ENCODE peak calls at places on chromosomes 4 and X, in four cellular contexts. L is tibial nerve, K is Karpas-422, D is tibial artery. S is an unnamed sample.

GRCh38 chrX:75784689-75785491 is at the start of gene MAGEE2:
- DNase-seq in L (no peak), K (no peak), D (no peak), S (no peak)

GRCh38 chr4:136664988-136665387 is 867.3 kb downstream of the PCDH18 start:
- DNase-seq in L (no peak), K (no peak), D (no peak), S (no peak)

GRCh38 chr4:114103908-114104307 is 124.5 kb upstream of the ARSJ start:
- DNase-seq in L (no peak), K (no peak), D (no peak), S (no peak)

GRCh38 chrX:74179499-74179898 is 124.5 kb upstream of the ZCCHC13 start:
- DNase-seq in L (no peak), K (no peak), D (no peak), S (no peak)

GRCh38 chr4:97720869-97721432 is 422.3 kb downstream of the STPG2 start:
- DNase-seq in L (no peak), K (no peak), D (no peak), S (no peak)

GRCh38 chr4:151675366-151676060 is 85.3 kb downstream of the GATB start:
- DNase-seq in L (no peak), K (no peak), D (no peak), S (no peak)

GRCh38 chrX:53281321-53281822 is at the start of gene IQSEC2:
- DNase-seq in L (peak; percentile 67), K (no peak), D (peak; percentile 80), S (no peak)

GRCh38 chrX:96776966-96777365 is 92.3 kb downstream of the DIAPH2 start:
- DNase-seq in L (no peak), K (no peak), D (no peak), S (no peak)

GRCh38 chr4:2051086-2051485 is 8.0 kb upstream of the NAT8L start:
- DNase-seq in L (no peak), K (no peak), D (peak; percentile 3), S (no peak)

GRCh38 chr4:25088342-25088952 is 57.7 kb upstream of the LGI2 start:
- DNase-seq in L (no peak), K (no peak), D (no peak), S (no peak)

GRCh38 chrX:17374619-17375360 is at the start of gene NHS:
- DNase-seq in L (peak; percentile 51), K (no peak), D (peak; percentile 63), S (no peak)

GRCh38 chr4:145840162-145840768 is 98.4 kb downstream of the ZNF827 start:
- DNase-seq in L (no peak), K (peak; percentile 93), D (no peak), S (no peak)

GRCh38 chr4:177187371-177187770 is 122.3 kb upstream of the NEIL3 start:
- DNase-seq in L (no peak), K (no peak), D (no peak), S (no peak)

GRCh38 chr4:38174811-38175210 is 214.6 kb downstream of the PTTG2 start:
- DNase-seq in L (no peak), K (no peak), D (peak; percentile 32), S (no peak)

GRCh38 chrX:9577555-9577954 is 112.7 kb downstream of the TBL1X start:
- DNase-seq in L (no peak), K (no peak), D (no peak), S (no peak)

GRCh38 chrX:100819837-100820666 is at the start of gene CSTF2:
- DNase-seq in L (peak; percentile 27), K (peak; percentile 94), D (peak; percentile 66), S (peak; percentile 58)

GRCh38 chr4:75916091-75916661 is 13.9 kb upstream of the PPEF2 start:
- DNase-seq in L (no peak), K (peak; percentile 50), D (no peak), S (peak; percentile 47)

GRCh38 chrX:7334253-7334935 is 186.4 kb upstream of the PUDP start:
- DNase-seq in L (no peak), K (no peak), D (no peak), S (no peak)

DNA sequence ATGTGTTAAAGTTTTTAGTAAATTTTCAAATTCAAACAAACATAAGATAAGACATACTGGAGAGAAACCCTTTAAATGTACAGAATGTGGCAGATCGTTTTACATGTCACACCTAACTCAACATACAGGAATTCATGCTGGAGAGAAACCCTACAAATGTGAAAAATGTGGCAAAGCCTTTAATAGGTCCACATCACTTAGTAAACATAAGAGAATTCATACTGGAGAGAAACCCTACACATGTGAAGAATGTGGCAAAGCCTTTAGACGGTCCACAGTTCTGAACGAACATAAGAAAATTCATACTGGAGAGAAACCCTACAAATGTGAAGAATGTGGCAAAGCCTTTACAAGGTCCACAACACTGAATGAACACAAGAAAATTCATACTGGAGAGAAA is 32.8 kb downstream of the ZNF595 start:
- DNase-seq in L (no peak), K (no peak), D (no peak), S (no peak)
- H3K9me3 ChIP-seq in L (peaks cover 10% of the 10 kb centered on the region), K (peaks cover 58% of the 10 kb centered on the region), D (peaks cover 99% of the 10 kb centered on the region), S (peaks cover 27% of the 10 kb centered on the region)

GRCh38 chrX:39302838-39303237 is 501.6 kb downstream of the MID1IP1 start:
- DNase-seq in L (no peak), K (no peak), D (no peak), S (no peak)
- H3K9me3 ChIP-seq in L (no peaks in the 10 kb centered on the region), K (no peaks in the 10 kb centered on the region), D (no peaks in the 10 kb centered on the region), S (no peaks in the 10 kb centered on the region)

GRCh38 chr4:14403132-14403531 is 599.1 kb upstream of the CPEB2 start:
- DNase-seq in L (no peak), K (no peak), D (no peak), S (no peak)
- H3K9me3 ChIP-seq in L (no peaks in the 10 kb centered on the region), K (peaks cover 8% of the 10 kb centered on the region), D (no peaks in the 10 kb centered on the region), S (no peaks in the 10 kb centered on the region)

GRCh38 chrX:154908821-154909220 is 22.7 kb downstream of the F8A1 start:
- DNase-seq in L (no peak), K (no peak), D (no peak), S (no peak)
- H3K9me3 ChIP-seq in L (no peaks in the 10 kb centered on the region), K (no peaks in the 10 kb centered on the region), D (peaks cover 7% of the 10 kb centered on the region), S (no peaks in the 10 kb centered on the region)

GRCh38 chr4:173442223-173442932 is 43.5 kb upstream of the SCRG1 start:
- DNase-seq in L (no peak), K (no peak), D (no peak), S (no peak)

GRCh38 chr4:173446416-173446815 is 47.5 kb upstream of the SCRG1 start:
- DNase-seq in L (no peak), K (no peak), D (no peak), S (no peak)

GRCh38 chr4:173448103-173448502 is 49.2 kb upstream of the SCRG1 start:
- DNase-seq in L (no peak), K (no peak), D (no peak), S (no peak)

GRCh38 chr4:173440888-173441287 is 42.0 kb upstream of the SCRG1 start:
- DNase-seq in L (no peak), K (no peak), D (no peak), S (no peak)

DNA sequence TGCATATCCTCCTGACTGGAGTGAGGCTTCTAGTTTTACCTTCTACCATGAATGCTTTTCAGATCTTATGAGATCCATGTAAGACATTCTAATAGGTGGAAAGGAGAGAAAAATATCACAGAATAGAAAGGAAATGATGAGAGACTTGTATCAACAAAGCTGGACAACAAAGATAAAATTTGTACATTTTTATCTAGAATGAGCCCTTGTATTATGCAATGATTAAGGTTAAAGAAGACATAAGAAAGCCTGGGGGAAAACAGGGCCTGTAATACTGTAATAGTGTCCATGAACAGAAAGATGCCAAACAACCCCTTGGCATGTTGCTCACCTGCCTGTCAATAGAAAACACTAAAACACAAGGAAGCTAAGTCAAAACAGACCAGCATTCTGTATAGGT is 44.2 kb upstream of the SCRG1 start:
- DNase-seq in L (no peak), K (no peak), D (no peak), S (no peak)
- H3K9me3 ChIP-seq in L (no peaks in the 10 kb centered on the region), K (no peaks in the 10 kb centered on the region), D (no peaks in the 10 kb centered on the region), S (no peaks in the 10 kb centered on the region)

DNA sequence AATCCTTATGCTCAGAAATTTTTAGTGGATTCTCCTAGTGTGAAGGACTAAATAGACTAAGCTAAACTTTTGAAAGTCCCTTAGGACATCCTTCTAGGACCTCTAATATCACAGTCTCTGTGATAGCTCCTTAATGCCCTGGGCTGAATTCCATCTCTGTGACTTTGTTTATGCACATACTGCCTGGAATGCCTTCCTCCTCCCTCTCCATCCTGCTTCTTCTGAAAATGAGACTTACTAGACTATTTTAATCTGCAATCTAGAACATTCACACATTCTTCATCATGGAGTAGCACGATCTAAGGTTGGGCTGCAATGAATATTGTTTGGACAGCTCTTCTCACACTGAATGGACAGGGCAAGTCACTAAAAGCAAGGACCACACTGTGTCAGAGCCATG is 65.0 kb upstream of the MSX1 start:
- DNase-seq in L (no peak), K (no peak), D (no peak), S (no peak)
- H3K9me3 ChIP-seq in L (no peaks in the 10 kb centered on the region), K (no peaks in the 10 kb centered on the region), D (peaks cover 3% of the 10 kb centered on the region), S (no peaks in the 10 kb centered on the region)

GRCh38 chrX:46601283-46601682 is 27.7 kb downstream of the CHST7 start:
- DNase-seq in L (no peak), K (no peak), D (no peak), S (no peak)

GRCh38 chrX:46599051-46599560 is 25.5 kb downstream of the CHST7 start:
- DNase-seq in L (no peak), K (no peak), D (no peak), S (no peak)

GRCh38 chrX:46595084-46595483 is 21.5 kb downstream of the CHST7 start:
- DNase-seq in L (no peak), K (no peak), D (no peak), S (no peak)

GRCh38 chrX:46597774-46598173 is 24.2 kb downstream of the CHST7 start:
- DNase-seq in L (no peak), K (no peak), D (no peak), S (no peak)

GRCh38 chrX:46597208-46597607 is 23.6 kb downstream of the CHST7 start:
- DNase-seq in L (no peak), K (no peak), D (no peak), S (no peak)
- H3K9me3 ChIP-seq in L (no peaks in the 10 kb centered on the region), K (no peaks in the 10 kb centered on the region), D (no peaks in the 10 kb centered on the region), S (no peaks in the 10 kb centered on the region)

DNA sequence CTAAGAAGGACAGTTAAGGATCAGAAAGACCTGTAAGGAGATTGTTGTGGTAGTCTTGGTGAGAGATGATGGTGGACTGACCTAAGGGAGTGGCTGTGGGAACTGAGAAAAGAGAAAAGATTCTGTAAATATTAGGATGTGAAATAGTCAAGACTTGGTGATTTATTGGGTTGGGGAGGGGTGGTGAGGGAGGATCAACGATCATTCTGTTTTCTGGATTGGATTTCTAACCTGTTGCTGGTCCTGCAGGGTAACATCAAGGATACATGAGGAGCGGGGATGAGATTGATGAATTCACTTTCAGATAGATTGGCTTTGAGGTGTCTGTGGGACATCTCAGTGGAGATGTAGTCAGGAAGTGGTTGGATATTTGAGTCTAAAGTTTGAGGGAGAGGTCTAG is 1.4 kb downstream of the PIN4 start:
- DNase-seq in L (no peak), K (no peak), D (no peak), S (no peak)
- H3K9me3 ChIP-seq in L (no peaks in the 10 kb centered on the region), K (no peaks in the 10 kb centered on the region), D (no peaks in the 10 kb centered on the region), S (no peaks in the 10 kb centered on the region)

GRCh38 chr4:142660728-142661127 is 185.4 kb downstream of the INPP4B start:
- DNase-seq in L (no peak), K (peak; percentile 44), D (no peak), S (no peak)

DNA sequence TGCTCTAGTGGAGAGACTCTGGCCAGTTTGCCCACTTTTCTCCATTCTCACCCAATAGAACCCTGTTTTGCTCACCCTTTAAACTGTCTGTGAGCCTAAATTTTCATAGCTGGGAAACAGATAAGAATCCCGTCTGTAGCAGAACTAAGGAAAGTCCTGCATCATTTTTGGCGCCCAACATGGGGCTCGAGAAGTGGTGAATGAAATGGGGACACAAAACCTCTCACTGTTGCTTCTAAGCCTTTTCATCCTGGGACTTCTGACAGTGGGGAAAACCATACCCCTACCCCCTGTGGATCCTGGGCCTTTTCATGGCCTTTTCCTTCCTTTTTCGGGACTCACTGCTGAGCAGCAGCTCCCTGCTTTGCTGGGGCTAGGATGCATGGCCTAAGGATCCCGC is 189.9 kb downstream of the INPP4B start:
- DNase-seq in L (no peak), K (peak; percentile 43), D (no peak), S (no peak)
- H3K9me3 ChIP-seq in L (no peaks in the 10 kb centered on the region), K (peaks cover 30% of the 10 kb centered on the region), D (peaks cover 80% of the 10 kb centered on the region), S (peaks cover 20% of the 10 kb centered on the region)